ENCODE peak calls at places on chromosomes 5 and 9, in seven cellular contexts. E is suprapubic skin, C is GM23338, P is sigmoid colon, J is prostate gland, W is transverse colon, K is HCT116. F is an unnamed sample. For H3K4me1, the result is how much of the 10 kb centered on the place peaks cover.

GRCh38 chr5:1177826-1178528 is 23.4 kb upstream of the SLC6A19 start:
- DNase-seq in W (no peak), E (no peak), C (no peak), K (no peak), J (no peak), P (no peak), F (peak)

GRCh38 chr5:96652769-96653455 is 9.3 kb upstream of the CAST start:
- DNase-seq in P (no peak), C (peak), K (no peak), J (no peak), E (no peak), W (no peak), F (no peak)

GRCh38 chr5:62790348-62790747 is 211.7 kb downstream of the LRRC70 start:
- DNase-seq in W (no peak), P (no peak), C (no peak), J (peak), E (no peak), K (no peak), F (no peak)

GRCh38 chr9:113705938-113706519 is 170.1 kb upstream of the ZNF618 start:
- DNase-seq in P (no peak), K (no peak), J (no peak), C (peak), E (peak), W (no peak), F (no peak)

GRCh38 chr5:149588947-149589346 is 7.6 kb downstream of the ARHGEF37 start:
- DNase-seq in W (no peak), K (no peak), P (no peak), E (no peak), J (no peak), C (no peak), F (no peak)

GRCh38 chr5:88051148-88051547 is 217.5 kb downstream of the TMEM161B start:
- DNase-seq in P (no peak), J (no peak), W (no peak), E (no peak), K (no peak), C (no peak), F (no peak)

GRCh38 chr9:91451431-91452270 is 28.0 kb upstream of the NFIL3 start:
- DNase-seq in W (no peak), K (no peak), C (no peak), P (no peak), J (no peak), E (no peak), F (no peak)

GRCh38 chr5:149215478-149216042 is 56.1 kb upstream of the AFAP1L1 start:
- DNase-seq in J (no peak), C (no peak), W (no peak), P (peak), K (no peak), E (no peak), F (no peak)

GRCh38 chr9:33137271-33137670 is 29.9 kb downstream of the B4GALT1 start:
- DNase-seq in W (no peak), J (no peak), K (no peak), E (peak), C (no peak), P (peak), F (no peak)
- H3K4me1 ChIP-seq in W (under half), J (under half), K (under half), E (half or more), C (under half), P (under half), F (half or more)

GRCh38 chr9:426264-426663 is 211.6 kb downstream of the DOCK8 start:
- DNase-seq in K (no peak), P (no peak), J (no peak), C (no peak), W (no peak), E (no peak), F (no peak)
- TF ChIP-seq POLR2AphosphoS5 in K (no peak), P (no peak), J (no peak), C (no peak), W (no peak), E (no peak), F (no peak)

GRCh38 chr9:131707050-131707449 is 32.8 kb downstream of the RAPGEF1 start:
- DNase-seq in W (no peak), P (no peak), K (no peak), J (no peak), C (no peak), E (no peak), F (no peak)
- H3K27ac ChIP-seq in W (peak), P (peak), K (no peak), J (no peak), C (no peak), E (peak), F (peak)

GRCh38 chr9:134347996-134348395 is 21.7 kb downstream of the RXRA start:
- DNase-seq in E (no peak), P (no peak), K (no peak), C (no peak), J (no peak), W (no peak), F (no peak)

GRCh38 chr9:134345737-134346136 is 19.5 kb downstream of the RXRA start:
- DNase-seq in E (no peak), C (no peak), J (no peak), P (no peak), K (no peak), W (no peak), F (no peak)

GRCh38 chr9:134348404-134349155 is 22.3 kb downstream of the RXRA start:
- DNase-seq in C (no peak), E (no peak), J (no peak), P (no peak), K (no peak), W (no peak), F (peak)

GRCh38 chr9:134346151-134346550 is 19.9 kb downstream of the RXRA start:
- DNase-seq in E (no peak), W (no peak), P (no peak), C (no peak), J (no peak), K (no peak), F (no peak)

GRCh38 chr9:134346840-134347239 is 20.6 kb downstream of the RXRA start:
- DNase-seq in K (no peak), W (no peak), E (no peak), C (no peak), J (no peak), P (no peak), F (no peak)
- H3K4me1 ChIP-seq in K (under half), W (under half), E (half or more), C (under half), J (under half), P (under half), F (half or more)

GRCh38 chr9:94086961-94087360 is 2.7 kb downstream of the PTPDC1 start:
- DNase-seq in K (no peak), J (no peak), C (no peak), P (no peak), W (no peak), E (no peak), F (no peak)

GRCh38 chr9:94086468-94086867 is 2.2 kb downstream of the PTPDC1 start:
- DNase-seq in E (no peak), C (no peak), W (no peak), P (no peak), J (no peak), K (peak), F (no peak)

GRCh38 chr9:94083384-94083783 is 880 bp upstream of the PTPDC1 start:
- DNase-seq in J (no peak), K (no peak), C (no peak), W (no peak), P (no peak), E (no peak), F (no peak)

GRCh38 chr9:94084314-94084713 is at the start of gene PTPDC1:
- DNase-seq in C (peak), J (no peak), P (no peak), E (no peak), W (no peak), K (peak), F (no peak)

GRCh38 chr9:94085062-94085639 is 887 bp downstream of the PTPDC1 start:
- DNase-seq in P (no peak), K (peak), C (peak), J (no peak), W (no peak), E (no peak), F (no peak)
- TF ChIP-seq POLR2AphosphoS5 in P (no peak), K (peak), C (no peak), J (no peak), W (no peak), E (no peak), F (no peak)

DNA sequence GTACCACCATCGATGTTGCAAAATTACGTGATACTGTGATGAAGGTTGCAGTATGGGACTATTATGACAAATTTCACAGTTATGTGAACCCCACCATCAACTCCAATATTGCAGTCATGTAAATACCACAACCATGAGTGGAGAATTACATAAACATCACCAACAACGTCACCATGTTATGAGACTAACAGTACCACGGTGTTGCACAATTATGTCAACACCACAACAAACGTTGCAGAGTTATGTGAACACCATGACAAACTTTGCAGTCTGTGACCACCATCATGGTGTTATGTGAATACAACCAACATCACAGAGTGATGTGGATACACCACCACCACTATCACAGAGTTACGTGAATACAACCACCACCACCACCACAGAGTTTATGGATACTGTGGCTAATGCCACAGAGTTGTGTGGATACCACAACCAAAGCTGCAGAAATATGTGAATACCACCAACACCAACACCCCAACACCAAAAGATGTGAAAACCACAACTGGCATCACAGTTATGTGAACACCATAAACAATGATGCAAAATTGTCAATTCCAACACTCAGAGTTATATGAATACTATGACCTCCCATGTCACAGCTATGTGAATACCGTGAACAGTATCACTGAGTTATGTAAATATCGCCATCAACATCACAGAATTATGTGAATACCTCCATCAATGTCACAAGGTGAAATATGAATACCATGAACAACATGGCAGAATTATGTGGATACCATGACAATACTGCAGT is 62.4 kb downstream of the SHC3 start:
- DNase-seq in K (no peak), C (no peak), J (no peak), E (no peak), W (no peak), P (no peak), F (no peak)
- H3K27ac ChIP-seq in K (no peak), C (no peak), J (no peak), E (no peak), W (no peak), P (no peak), F (no peak)

GRCh38 chr9:129478461-129478860 is 142.4 kb downstream of the C9orf50 start:
- DNase-seq in P (no peak), J (no peak), W (no peak), C (no peak), K (no peak), E (no peak), F (no peak)
- H3K4me1 ChIP-seq in P (under half), J (under half), W (under half), C (under half), K (half or more), E (half or more), F (under half)